ENCODE peak calls at places on chromosome 9, in seven cellular contexts. One of them, this sample, is unnamed.

GRCh38 chr9:98425079-98425478 is 169.6 kb upstream of the TBC1D2 start:
- DNase-seq in HFFc6: no peak
- DNase-seq in CD4-positive, alpha-beta T cell: no peak
- DNase-seq in GM06990: no peak
- DNase-seq in tibial artery: no peak
- DNase-seq in colonic mucosa: no peak
- DNase-seq in HFF-Myc: no peak
- DNase-seq in this sample: no peak

GRCh38 chr9:133577463-133578112 is 31.6 kb downstream of the FAM163B start:
- DNase-seq in tibial artery: no peak
- DNase-seq in HFF-Myc: no peak
- DNase-seq in CD4-positive, alpha-beta T cell: no peak
- DNase-seq in colonic mucosa: no peak
- DNase-seq in GM06990: no peak
- DNase-seq in HFFc6: no peak
- DNase-seq in this sample: no peak

GRCh38 chr9:127873886-127874285 is 3.6 kb downstream of the AK1 start:
- DNase-seq in colonic mucosa: peak
- DNase-seq in tibial artery: peak
- DNase-seq in CD4-positive, alpha-beta T cell: no peak
- DNase-seq in GM06990: no peak
- DNase-seq in HFFc6: no peak
- DNase-seq in HFF-Myc: no peak
- DNase-seq in this sample: no peak

GRCh38 chr9:126669108-126669507 is 55.4 kb downstream of the LMX1B start:
- DNase-seq in tibial artery: no peak
- DNase-seq in GM06990: no peak
- DNase-seq in HFF-Myc: no peak
- DNase-seq in HFFc6: no peak
- DNase-seq in CD4-positive, alpha-beta T cell: no peak
- DNase-seq in colonic mucosa: no peak
- DNase-seq in this sample: no peak

GRCh38 chr9:134549336-134549735 is 92.3 kb upstream of the COL5A1 start:
- DNase-seq in HFF-Myc: no peak
- DNase-seq in HFFc6: no peak
- DNase-seq in CD4-positive, alpha-beta T cell: no peak
- DNase-seq in GM06990: no peak
- DNase-seq in tibial artery: peak
- DNase-seq in colonic mucosa: no peak
- DNase-seq in this sample: no peak

GRCh38 chr9:129685220-129685932 is 19.9 kb downstream of the PRRX2 start:
- DNase-seq in HFF-Myc: no peak
- DNase-seq in colonic mucosa: no peak
- DNase-seq in CD4-positive, alpha-beta T cell: no peak
- DNase-seq in tibial artery: no peak
- DNase-seq in GM06990: no peak
- DNase-seq in HFFc6: peak
- DNase-seq in this sample: no peak

GRCh38 chr9:99213197-99213596 is 8.5 kb downstream of the ALG2 start:
- DNase-seq in HFF-Myc: no peak
- DNase-seq in HFFc6: no peak
- DNase-seq in CD4-positive, alpha-beta T cell: no peak
- DNase-seq in GM06990: no peak
- DNase-seq in tibial artery: no peak
- DNase-seq in colonic mucosa: no peak
- DNase-seq in this sample: no peak

GRCh38 chr9:84419203-84419602 is 78.6 kb upstream of the SLC28A3 start:
- DNase-seq in colonic mucosa: no peak
- DNase-seq in tibial artery: no peak
- DNase-seq in HFF-Myc: no peak
- DNase-seq in HFFc6: no peak
- DNase-seq in CD4-positive, alpha-beta T cell: no peak
- DNase-seq in GM06990: no peak
- DNase-seq in this sample: no peak

GRCh38 chr9:121603028-121603427 is 48.4 kb upstream of the DAB2IP start:
- DNase-seq in HFF-Myc: no peak
- DNase-seq in tibial artery: no peak
- DNase-seq in colonic mucosa: no peak
- DNase-seq in CD4-positive, alpha-beta T cell: no peak
- DNase-seq in HFFc6: no peak
- DNase-seq in GM06990: no peak
- DNase-seq in this sample: no peak

GRCh38 chr9:615756-616155 is 225.7 kb upstream of the DMRT1 start:
- DNase-seq in HFFc6: no peak
- DNase-seq in GM06990: no peak
- DNase-seq in colonic mucosa: no peak
- DNase-seq in tibial artery: no peak
- DNase-seq in CD4-positive, alpha-beta T cell: no peak
- DNase-seq in HFF-Myc: no peak
- DNase-seq in this sample: no peak

GRCh38 chr9:89247431-89248370 is 63.3 kb upstream of the CKS2 start:
- DNase-seq in tibial artery: no peak
- DNase-seq in HFF-Myc: no peak
- DNase-seq in CD4-positive, alpha-beta T cell: no peak
- DNase-seq in HFFc6: no peak
- DNase-seq in GM06990: no peak
- DNase-seq in colonic mucosa: no peak
- DNase-seq in this sample: no peak

GRCh38 chr9:125431741-125432271 is 170.2 kb downstream of the GAPVD1 start:
- DNase-seq in CD4-positive, alpha-beta T cell: no peak
- DNase-seq in tibial artery: peak
- DNase-seq in HFF-Myc: no peak
- DNase-seq in GM06990: no peak
- DNase-seq in colonic mucosa: no peak
- DNase-seq in HFFc6: no peak
- DNase-seq in this sample: no peak

GRCh38 chr9:121718063-121718462 is 66.6 kb downstream of the DAB2IP start:
- DNase-seq in tibial artery: peak
- DNase-seq in HFF-Myc: peak
- DNase-seq in GM06990: no peak
- DNase-seq in colonic mucosa: no peak
- DNase-seq in HFFc6: peak
- DNase-seq in CD4-positive, alpha-beta T cell: no peak
- DNase-seq in this sample: no peak

GRCh38 chr9:16417749-16418148 is 452.7 kb downstream of the BNC2 start:
- DNase-seq in GM06990: no peak
- DNase-seq in colonic mucosa: no peak
- DNase-seq in HFF-Myc: no peak
- DNase-seq in CD4-positive, alpha-beta T cell: no peak
- DNase-seq in HFFc6: peak
- DNase-seq in tibial artery: no peak
- DNase-seq in this sample: no peak

GRCh38 chr9:4579011-4579410 is 83.1 kb upstream of the PLPP6 start:
- DNase-seq in CD4-positive, alpha-beta T cell: no peak
- DNase-seq in tibial artery: no peak
- DNase-seq in HFF-Myc: no peak
- DNase-seq in HFFc6: no peak
- DNase-seq in colonic mucosa: no peak
- DNase-seq in GM06990: no peak
- DNase-seq in this sample: no peak

GRCh38 chr9:125429476-125430160 is 168.0 kb downstream of the GAPVD1 start:
- DNase-seq in HFF-Myc: no peak
- DNase-seq in HFFc6: no peak
- DNase-seq in GM06990: no peak
- DNase-seq in tibial artery: no peak
- DNase-seq in colonic mucosa: no peak
- DNase-seq in CD4-positive, alpha-beta T cell: no peak
- DNase-seq in this sample: no peak

GRCh38 chr9:34001308-34001707 is 47.4 kb downstream of the UBAP2 start:
- DNase-seq in HFFc6: no peak
- DNase-seq in tibial artery: no peak
- DNase-seq in CD4-positive, alpha-beta T cell: no peak
- DNase-seq in GM06990: no peak
- DNase-seq in colonic mucosa: no peak
- DNase-seq in HFF-Myc: no peak
- DNase-seq in this sample: no peak

DNA sequence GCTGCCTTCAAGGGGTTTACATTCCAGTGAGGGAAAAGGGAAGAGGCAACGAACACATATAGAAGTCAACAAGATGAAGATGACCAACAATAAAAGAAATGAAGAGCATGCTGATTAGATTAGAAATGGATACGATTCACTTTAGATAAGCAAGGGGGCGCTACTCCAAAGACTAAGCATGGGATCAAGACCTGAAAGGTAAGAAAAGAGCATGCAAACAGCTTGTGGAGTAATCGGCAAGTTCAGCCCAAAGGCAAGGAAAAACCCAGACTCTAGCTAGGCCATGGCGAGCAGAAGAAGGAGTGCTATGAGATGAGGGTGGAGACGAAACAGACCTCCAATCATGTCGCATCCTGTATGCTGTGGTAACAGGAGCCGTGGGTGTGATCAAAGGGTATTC is 124.4 kb downstream of the FANCC start:
- DNase-seq in tibial artery: no peak
- DNase-seq in GM06990: no peak
- DNase-seq in HFF-Myc: no peak
- DNase-seq in CD4-positive, alpha-beta T cell: no peak
- DNase-seq in colonic mucosa: no peak
- DNase-seq in HFFc6: no peak
- DNase-seq in this sample: no peak
- TF ChIP-seq CTCF in tibial artery: no peak
- TF ChIP-seq CTCF in GM06990: peak
- TF ChIP-seq CTCF in HFF-Myc: peak
- TF ChIP-seq CTCF in CD4-positive, alpha-beta T cell: no peak
- TF ChIP-seq CTCF in colonic mucosa: no peak
- TF ChIP-seq CTCF in HFFc6: peak
- TF ChIP-seq CTCF in this sample: no peak

GRCh38 chr9:70106571-70106970 is 62.9 kb downstream of the MAMDC2 start:
- DNase-seq in HFF-Myc: no peak
- DNase-seq in CD4-positive, alpha-beta T cell: no peak
- DNase-seq in tibial artery: no peak
- DNase-seq in GM06990: no peak
- DNase-seq in HFFc6: no peak
- DNase-seq in colonic mucosa: no peak
- DNase-seq in this sample: no peak

GRCh38 chr9:70105142-70105541 is 61.5 kb downstream of the MAMDC2 start:
- DNase-seq in HFF-Myc: no peak
- DNase-seq in tibial artery: no peak
- DNase-seq in CD4-positive, alpha-beta T cell: no peak
- DNase-seq in HFFc6: no peak
- DNase-seq in GM06990: no peak
- DNase-seq in colonic mucosa: no peak
- DNase-seq in this sample: no peak

GRCh38 chr9:70111042-70111602 is 67.5 kb downstream of the MAMDC2 start:
- DNase-seq in CD4-positive, alpha-beta T cell: peak
- DNase-seq in HFFc6: peak
- DNase-seq in HFF-Myc: peak
- DNase-seq in tibial artery: peak
- DNase-seq in GM06990: no peak
- DNase-seq in colonic mucosa: peak
- DNase-seq in this sample: peak

GRCh38 chr9:70110194-70111041 is 66.8 kb downstream of the MAMDC2 start:
- DNase-seq in HFFc6: no peak
- DNase-seq in tibial artery: no peak
- DNase-seq in colonic mucosa: no peak
- DNase-seq in GM06990: no peak
- DNase-seq in HFF-Myc: no peak
- DNase-seq in CD4-positive, alpha-beta T cell: no peak
- DNase-seq in this sample: no peak

GRCh38 chr9:70108181-70108580 is 64.5 kb downstream of the MAMDC2 start:
- DNase-seq in HFF-Myc: no peak
- DNase-seq in CD4-positive, alpha-beta T cell: no peak
- DNase-seq in tibial artery: no peak
- DNase-seq in colonic mucosa: no peak
- DNase-seq in HFFc6: no peak
- DNase-seq in GM06990: no peak
- DNase-seq in this sample: no peak
- TF ChIP-seq CTCF in HFF-Myc: peak
- TF ChIP-seq CTCF in CD4-positive, alpha-beta T cell: no peak
- TF ChIP-seq CTCF in tibial artery: no peak
- TF ChIP-seq CTCF in colonic mucosa: no peak
- TF ChIP-seq CTCF in HFFc6: no peak
- TF ChIP-seq CTCF in GM06990: no peak
- TF ChIP-seq CTCF in this sample: no peak

GRCh38 chr9:21479152-21479702 is 2.9 kb downstream of the IFNE start:
- DNase-seq in HFFc6: no peak
- DNase-seq in HFF-Myc: no peak
- DNase-seq in colonic mucosa: no peak
- DNase-seq in tibial artery: no peak
- DNase-seq in CD4-positive, alpha-beta T cell: no peak
- DNase-seq in GM06990: no peak
- DNase-seq in this sample: no peak
- TF ChIP-seq CTCF in HFFc6: no peak
- TF ChIP-seq CTCF in HFF-Myc: no peak
- TF ChIP-seq CTCF in colonic mucosa: no peak
- TF ChIP-seq CTCF in tibial artery: no peak
- TF ChIP-seq CTCF in CD4-positive, alpha-beta T cell: no peak
- TF ChIP-seq CTCF in GM06990: no peak
- TF ChIP-seq CTCF in this sample: no peak

GRCh38 chr9:137802021-137802420 is 75.6 kb upstream of the CACNA1B start:
- DNase-seq in GM06990: no peak
- DNase-seq in CD4-positive, alpha-beta T cell: no peak
- DNase-seq in HFFc6: no peak
- DNase-seq in colonic mucosa: no peak
- DNase-seq in HFF-Myc: no peak
- DNase-seq in tibial artery: no peak
- DNase-seq in this sample: no peak

GRCh38 chr9:137798901-137799629 is 78.5 kb upstream of the CACNA1B start:
- DNase-seq in HFFc6: no peak
- DNase-seq in tibial artery: no peak
- DNase-seq in CD4-positive, alpha-beta T cell: no peak
- DNase-seq in colonic mucosa: no peak
- DNase-seq in HFF-Myc: no peak
- DNase-seq in GM06990: no peak
- DNase-seq in this sample: no peak

GRCh38 chr9:137801023-137801319 is 76.6 kb upstream of the CACNA1B start:
- DNase-seq in GM06990: no peak
- DNase-seq in CD4-positive, alpha-beta T cell: no peak
- DNase-seq in HFF-Myc: no peak
- DNase-seq in colonic mucosa: no peak
- DNase-seq in tibial artery: no peak
- DNase-seq in HFFc6: no peak
- DNase-seq in this sample: no peak

GRCh38 chr9:137799630-137799983 is 78.0 kb upstream of the CACNA1B start:
- DNase-seq in CD4-positive, alpha-beta T cell: no peak
- DNase-seq in HFFc6: no peak
- DNase-seq in GM06990: no peak
- DNase-seq in colonic mucosa: no peak
- DNase-seq in HFF-Myc: no peak
- DNase-seq in tibial artery: no peak
- DNase-seq in this sample: no peak

DNA sequence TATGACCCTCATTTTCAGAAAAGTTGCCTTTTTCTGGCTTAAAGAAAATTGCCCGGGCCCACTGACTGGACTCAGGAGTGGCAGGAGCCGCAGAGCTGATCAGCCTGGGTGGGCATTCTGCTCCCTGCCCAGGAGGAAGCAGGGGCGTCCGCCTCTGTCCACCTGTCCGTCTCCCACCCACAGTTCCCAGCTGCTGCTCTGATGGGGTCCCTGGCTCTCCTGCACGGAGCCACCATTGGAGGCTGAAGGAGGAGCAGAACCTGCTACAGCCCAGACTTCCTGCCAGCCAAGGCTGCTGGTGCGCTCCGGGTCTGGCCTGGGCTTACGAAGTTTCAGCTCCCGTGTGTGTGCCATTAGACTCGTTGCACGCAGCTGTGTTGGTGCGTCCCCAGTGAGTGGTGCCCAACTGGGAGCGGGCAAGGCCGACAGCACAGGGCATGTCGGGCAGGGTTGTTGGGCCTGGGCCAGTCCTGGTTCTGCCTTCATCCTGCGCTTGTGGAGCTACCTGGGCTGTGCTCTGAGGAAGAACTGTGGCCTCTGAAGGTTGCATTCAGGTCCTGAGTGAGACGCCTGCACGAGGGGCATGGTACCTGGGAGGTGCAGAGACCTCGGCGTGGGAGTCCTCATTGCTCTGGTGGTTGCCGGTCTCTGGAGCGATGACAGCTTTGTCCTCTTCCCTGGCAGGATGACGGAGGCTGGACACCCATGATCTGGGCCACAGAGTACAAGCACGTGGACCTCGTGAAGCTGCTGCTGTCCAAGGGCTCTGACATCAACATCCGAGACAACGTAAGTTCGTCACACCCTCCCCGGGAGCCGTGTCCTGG is 77.2 kb upstream of the CACNA1B start:
- DNase-seq in HFFc6: no peak
- DNase-seq in HFF-Myc: no peak
- DNase-seq in CD4-positive, alpha-beta T cell: no peak
- DNase-seq in colonic mucosa: no peak
- DNase-seq in tibial artery: no peak
- DNase-seq in GM06990: no peak
- DNase-seq in this sample: no peak
- TF ChIP-seq CTCF in HFFc6: no peak
- TF ChIP-seq CTCF in HFF-Myc: no peak
- TF ChIP-seq CTCF in CD4-positive, alpha-beta T cell: no peak
- TF ChIP-seq CTCF in colonic mucosa: no peak
- TF ChIP-seq CTCF in tibial artery: no peak
- TF ChIP-seq CTCF in GM06990: no peak
- TF ChIP-seq CTCF in this sample: no peak

This sample was measured in GM13976.